ENCODE peak calls at places on chromosome 3, in seven cellular contexts. P is AG04449; D is cardiac muscle cell; N is NCI-H524; F is activated naive CD8-positive, alpha-beta T cell treated with anti-CD3 and anti-CD28 coated beads, Interleukin-2, amount 50 U/mL, for 24 hours; K is activated naive CD4-positive, alpha-beta T cell treated with Interleukin-2 at 50 U/mL for 16 hours; R is posterior vena cava. B is an unnamed sample.

GRCh38 chr3:194757629-194758028 is 71.9 kb downstream of the FAM43A start:
- DNase-seq in F (no peak), K (no peak), R (no peak), P (no peak), D (no peak), N (peak), B (no peak)

GRCh38 chr3:108838411-108838810 is 15.8 kb downstream of the TRAT1 start:
- DNase-seq in R (no peak), F (peak), K (peak), N (no peak), P (no peak), D (no peak), B (no peak)

GRCh38 chr3:50604628-50605588 is 6.7 kb downstream of the CISH start:
- DNase-seq in P (no peak), R (no peak), N (no peak), D (no peak), F (peak), K (no peak), B (peak)

GRCh38 chr3:27279153-27279552 is 90.0 kb downstream of the NEK10 start:
- DNase-seq in P (no peak), K (no peak), R (no peak), D (peak), N (peak), F (no peak), B (no peak)

GRCh38 chr3:133547432-133548041 is 25.9 kb upstream of the CDV3 start:
- DNase-seq in F (no peak), D (peak), R (no peak), K (no peak), P (no peak), N (no peak), B (no peak)

GRCh38 chr3:10417849-10418248 is 87.5 kb downstream of the ATP2B2 start:
- DNase-seq in K (no peak), P (no peak), N (peak), R (no peak), F (peak), D (peak), B (no peak)

GRCh38 chr3:24344784-24345439 is 149.7 kb downstream of the THRB start:
- DNase-seq in K (no peak), P (no peak), R (no peak), D (peak), N (no peak), F (no peak), B (no peak)

GRCh38 chr3:69370156-69370944 is 15.5 kb downstream of the FRMD4B start:
- DNase-seq in P (no peak), N (no peak), D (no peak), R (peak), F (peak), K (no peak), B (peak)

GRCh38 chr3:72907131-72907697 is 19.4 kb downstream of the GXYLT2 start:
- DNase-seq in F (no peak), K (no peak), R (no peak), P (no peak), N (no peak), D (peak), B (no peak)

GRCh38 chr3:11699083-11699427 is 55.3 kb upstream of the VGLL4 start:
- DNase-seq in F (no peak), D (peak), N (no peak), K (no peak), R (no peak), P (no peak), B (no peak)

GRCh38 chr3:50246517-50246954 is 10.5 kb downstream of the GNAI2 start:
- DNase-seq in P (peak), F (peak), N (no peak), R (peak), K (peak), D (peak), B (peak)

GRCh38 chr3:105793040-105793439 is 75.8 kb downstream of the CBLB start:
- DNase-seq in K (no peak), F (no peak), R (no peak), N (no peak), D (peak), P (no peak), B (no peak)

GRCh38 chr3:9503283-9503682 is 50.3 kb downstream of the LHFPL4 start:
- DNase-seq in R (no peak), K (peak), P (peak), N (peak), F (peak), D (peak), B (peak)

GRCh38 chr3:107222927-107223326 is 154.3 kb upstream of the CCDC54 start:
- DNase-seq in R (no peak), K (no peak), P (peak), N (no peak), F (no peak), D (peak), B (no peak)

GRCh38 chr3:14283092-14283820 is 104.6 kb downstream of the LSM3 start:
- DNase-seq in K (no peak), N (no peak), D (no peak), P (no peak), R (no peak), F (no peak), B (no peak)

GRCh38 chr3:45790611-45791010 is 5.7 kb downstream of the SLC6A20 start:
- DNase-seq in K (no peak), P (no peak), F (no peak), N (peak), D (no peak), R (no peak), B (no peak)

GRCh38 chr3:134376786-134377431 is 2.7 kb upstream of the AMOTL2 start:
- DNase-seq in R (peak), K (no peak), P (no peak), N (no peak), D (no peak), F (no peak), B (no peak)

GRCh38 chr3:197790033-197790432 is 1.0 kb upstream of the LRCH3 start:
- DNase-seq in D (no peak), F (no peak), N (no peak), R (no peak), P (no peak), K (no peak), B (no peak)

GRCh38 chr3:36893137-36893557 is 51.7 kb downstream of the TRANK1 start:
- DNase-seq in N (no peak), D (peak), F (no peak), K (no peak), R (no peak), P (no peak), B (no peak)

GRCh38 chr3:115790759-115791158 is 167.4 kb downstream of the GAP43 start:
- DNase-seq in D (peak), F (peak), K (peak), P (peak), N (no peak), R (no peak), B (no peak)

GRCh38 chr3:181009225-181009624 is 19.7 kb upstream of the DNAJC19 start:
- DNase-seq in R (no peak), N (no peak), D (no peak), P (no peak), K (peak), F (peak), B (no peak)

GRCh38 chr3:86175051-86175536 is 815.9 kb downstream of the VGLL3 start:
- DNase-seq in R (no peak), K (no peak), N (no peak), P (no peak), D (no peak), F (no peak), B (no peak)

GRCh38 chr3:126986001-126986400 is 3.1 kb downstream of the PLXNA1 start:
- DNase-seq in P (no peak), F (no peak), N (no peak), R (no peak), D (peak), K (no peak), B (no peak)

GRCh38 chr3:185744997-185745843 is 79.6 kb downstream of the IGF2BP2 start:
- DNase-seq in D (peak), F (no peak), P (peak), R (no peak), K (no peak), N (no peak), B (no peak)

GRCh38 chr3:184635774-184636173 is 74.2 kb downstream of the EPHB3 start:
- DNase-seq in F (no peak), D (no peak), K (no peak), R (no peak), P (no peak), N (no peak), B (peak)

GRCh38 chr3:82229397-82229796 is 468.0 kb upstream of the GBE1 start:
- DNase-seq in D (no peak), R (no peak), P (no peak), N (no peak), K (no peak), F (no peak), B (no peak)

GRCh38 chr3:169522595-169523529 is 140.7 kb downstream of the MECOM start:
- DNase-seq in N (peak), D (no peak), K (no peak), P (no peak), F (no peak), R (no peak), B (no peak)

GRCh38 chr3:85594648-85595047 is 635.9 kb downstream of the CADM2 start:
- DNase-seq in D (no peak), N (no peak), R (no peak), F (no peak), K (no peak), P (no peak), B (no peak)

GRCh38 chr3:99172736-99173657 is 271.5 kb upstream of the DCBLD2 start:
- DNase-seq in F (peak), R (peak), D (peak), K (peak), N (peak), P (peak), B (no peak)

GRCh38 chr3:184011230-184011876 is 6.3 kb downstream of the ABCC5 start:
- DNase-seq in K (no peak), D (no peak), R (no peak), P (peak), N (no peak), F (no peak), B (no peak)